ENCODE peak calls at places on chromosomes 7 and 10, in four cellular contexts. Q is mucosa of descending colon, C is GM12878, V is fibroblast of mammary gland. U is an unnamed sample.

GRCh38 chr10:70935125-70935625 is 46.8 kb upstream of the PCBD1 start:
- DNase-seq in Q (no peak), V (no peak), C (no peak), U (no peak)

GRCh38 chr7:22565315-22565811 is 65.4 kb upstream of the STEAP1B start:
- DNase-seq in C (peak), V (peak), Q (no peak), U (peak)

GRCh38 chr10:48517911-48518321 is 87.0 kb downstream of the ARHGAP22 start:
- DNase-seq in V (no peak), Q (no peak), C (no peak), U (no peak)

GRCh38 chr10:70616761-70617160 is 14.2 kb upstream of the PRF1 start:
- DNase-seq in Q (no peak), C (no peak), V (no peak), U (no peak)

GRCh38 chr7:15561840-15562239 is at the start of gene AGMO:
- DNase-seq in Q (peak), V (peak), C (no peak), U (peak)

GRCh38 chr10:88743999-88744398 is 15.8 kb upstream of the LIPN start:
- DNase-seq in C (no peak), Q (peak), V (no peak), U (no peak)

GRCh38 chr7:41239596-41239995 is 463.3 kb downstream of the INHBA start:
- DNase-seq in C (no peak), V (no peak), Q (no peak), U (no peak)

GRCh38 chr10:108290823-108291222 is 1126.3 kb upstream of the SORCS1 start:
- DNase-seq in C (no peak), Q (no peak), V (no peak), U (no peak)

GRCh38 chr10:42982886-42983594 is 93.8 kb upstream of the RET start:
- DNase-seq in C (no peak), Q (no peak), V (no peak), U (no peak)

GRCh38 chr7:14351167-14351566 is 361.7 kb upstream of the ETV1 start:
- DNase-seq in C (no peak), V (no peak), Q (no peak), U (no peak)

GRCh38 chr7:111012152-111012551 is 78.8 kb upstream of the LRRN3 start:
- DNase-seq in C (no peak), Q (no peak), V (peak), U (no peak)

GRCh38 chr7:111012799-111013675 is 77.9 kb upstream of the LRRN3 start:
- DNase-seq in V (no peak), C (peak), Q (no peak), U (no peak)

GRCh38 chr7:111010833-111011232 is 80.1 kb upstream of the LRRN3 start:
- DNase-seq in C (no peak), Q (no peak), V (no peak), U (no peak)

GRCh38 chr7:111011500-111011899 is 79.4 kb upstream of the LRRN3 start:
- DNase-seq in V (no peak), Q (no peak), C (no peak), U (no peak)

DNA sequence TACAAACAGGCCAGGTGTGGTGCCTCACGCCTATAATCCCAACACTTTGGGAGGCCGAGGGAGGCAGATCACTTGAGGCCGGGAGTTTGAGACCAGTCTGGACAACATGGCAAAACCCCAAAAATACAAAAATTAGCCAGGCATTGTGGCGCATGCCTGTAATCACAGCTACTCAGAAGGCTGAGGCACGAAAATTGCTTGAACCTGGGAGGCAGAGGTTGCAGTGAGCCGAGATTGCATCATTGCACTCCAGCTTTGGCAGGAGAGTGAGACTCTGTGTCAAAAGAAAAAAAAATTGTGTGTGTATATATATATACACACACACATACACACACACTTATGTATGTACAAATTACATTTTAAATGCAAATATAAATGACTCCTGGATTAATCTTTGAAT is 76.9 kb upstream of the LRRN3 start:
- DNase-seq in Q (no peak), C (no peak), V (no peak), U (no peak)
- H3K4me3 ChIP-seq in Q (no peak), C (no peak), V (no peak), U (no peak)

DNA sequence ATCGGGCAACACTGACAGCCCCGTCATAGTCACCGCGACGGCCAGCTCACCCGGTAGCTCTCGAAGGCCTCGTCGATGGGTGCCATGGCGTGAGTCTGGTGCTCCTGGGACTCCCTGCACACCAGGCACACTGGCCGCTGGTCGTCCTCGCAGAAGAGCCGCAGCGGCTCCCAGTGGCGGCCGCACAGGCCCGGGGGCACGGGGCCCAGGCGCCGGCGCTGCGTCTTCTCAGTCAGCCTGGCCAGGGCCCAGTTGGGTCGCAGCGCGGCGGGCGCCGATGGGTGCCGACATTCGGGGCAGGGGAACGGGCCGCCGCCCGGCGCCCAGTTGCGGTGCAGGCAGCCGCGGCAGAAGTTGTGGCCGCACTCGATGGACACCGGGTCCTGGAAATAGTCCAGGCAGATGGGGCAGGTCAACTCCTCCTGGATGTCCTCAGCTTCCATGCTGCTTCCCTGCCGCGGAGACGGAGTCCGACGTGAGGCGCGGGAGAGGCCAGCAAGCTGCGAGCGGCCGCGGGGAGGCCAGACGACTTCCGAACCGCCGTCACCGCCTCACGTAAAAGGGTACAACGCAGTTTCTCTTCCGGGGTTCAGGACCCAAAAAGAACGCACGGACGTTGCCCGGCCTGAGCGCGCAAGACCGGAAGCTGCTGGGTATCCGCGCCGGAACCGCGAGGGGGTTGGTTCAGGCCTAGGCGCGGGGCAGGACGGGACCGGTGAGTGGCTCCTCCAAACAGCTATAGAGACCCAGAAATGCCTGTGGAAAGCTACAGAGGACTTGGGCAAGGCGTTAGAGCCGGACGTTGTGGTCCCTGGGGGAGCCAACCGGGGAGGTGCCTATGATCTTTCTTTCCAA is at the start of gene TRIM4:
- DNase-seq in Q (peak), V (peak), C (peak), U (peak)
- TF ChIP-seq CTCF in Q (no peak), V (no peak), C (peak), U (no peak)

DNA sequence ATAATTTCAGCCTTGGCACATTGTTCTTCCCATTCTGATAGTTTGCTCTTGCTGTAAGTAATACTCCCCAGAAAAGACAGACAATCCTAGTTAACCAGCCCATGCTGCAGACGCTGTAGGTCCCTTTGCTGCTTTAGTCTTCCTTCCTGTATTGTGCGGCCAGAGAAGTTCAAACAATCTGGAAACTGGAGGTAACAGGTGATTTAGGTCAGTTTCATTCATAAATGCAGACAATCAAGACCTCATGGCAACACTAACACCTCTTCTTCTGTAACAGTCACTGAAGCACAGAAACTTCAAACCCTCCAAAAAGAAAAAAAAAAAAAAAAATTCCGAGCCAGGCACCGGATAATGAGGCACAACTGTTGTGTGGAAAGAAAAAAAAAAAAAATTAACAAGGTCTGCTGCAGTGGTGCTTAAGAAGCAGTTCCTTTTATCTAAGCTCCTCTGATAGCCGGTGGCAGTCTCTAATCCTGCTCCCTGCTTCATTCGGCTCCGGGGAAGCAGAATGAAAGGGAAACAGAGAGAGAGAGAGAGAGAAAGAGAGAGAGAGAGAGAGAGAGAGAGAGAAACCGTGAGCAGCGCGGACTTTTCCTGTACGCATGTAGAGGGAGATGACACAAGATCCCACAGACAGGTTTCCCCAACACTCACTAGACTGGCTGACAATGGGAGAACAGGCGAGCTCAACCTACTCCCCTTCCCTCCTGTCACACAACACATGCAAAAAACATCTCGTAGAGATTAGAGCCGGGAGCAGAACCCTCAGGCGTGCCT is at the start of gene SEMA3A:
- DNase-seq in V (peak), C (no peak), Q (no peak), U (peak)
- H3K4me3 ChIP-seq in V (peak), C (no peak), Q (no peak), U (peak)

GRCh38 chr7:2523941-2524807 is 4.6 kb downstream of the LFNG start:
- DNase-seq in V (peak), C (no peak), Q (peak), U (peak)
- TF ChIP-seq CTCF in V (no peak), C (no peak), Q (no peak), U (no peak)

GRCh38 chr7:95593343-95593742 is 3.0 kb downstream of the PDK4 start:
- DNase-seq in V (no peak), C (no peak), Q (no peak), U (no peak)
- H3K4me3 ChIP-seq in V (no peak), C (no peak), Q (no peak), U (no peak)

GRCh38 chr7:5500777-5501350 is 77.2 kb upstream of the TNRC18 start:
- DNase-seq in Q (no peak), V (no peak), C (no peak), U (no peak)
- TF ChIP-seq CTCF in Q (no peak), V (no peak), C (no peak), U (no peak)

DNA sequence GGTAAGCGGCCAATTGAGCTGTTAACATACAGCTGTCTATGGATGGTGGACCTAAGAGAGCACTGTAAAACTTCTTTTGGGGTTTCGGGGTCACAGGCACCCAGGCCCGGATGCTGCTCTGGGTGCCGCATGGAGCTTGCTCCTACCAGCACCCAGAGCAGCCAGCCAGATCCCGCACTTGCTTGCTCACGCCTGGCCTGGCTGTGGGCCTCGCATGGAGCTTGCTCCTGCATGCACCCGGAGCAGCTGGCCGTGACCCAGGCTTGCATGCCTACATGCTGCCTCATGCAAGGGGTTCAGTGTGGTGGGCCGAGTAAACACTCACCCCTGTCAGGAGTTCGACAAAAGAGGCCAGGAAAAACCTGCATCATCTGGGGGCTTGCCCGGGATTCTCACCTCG is 896.9 kb downstream of the SORCS1 start:
- DNase-seq in V (no peak), Q (no peak), C (no peak), U (no peak)
- H3K4me3 ChIP-seq in V (no peak), Q (no peak), C (no peak), U (no peak)